ENCODE peak calls at places on chromosomes 3 and 15, in seven cellular contexts. M is HFF-Myc, B is thoracic aorta, E is dorsolateral prefrontal cortex, Q is A549, H is stomach, D is mucosa of descending colon. N is an unnamed sample.

GRCh38 chr3:72632129-72632528 is 216.1 kb downstream of the SHQ1 start:
- DNase-seq in Q (no peak), H (no peak), B (no peak), D (no peak), M (no peak), E (no peak), N (no peak)

GRCh38 chr15:90004671-90005070 is 3.5 kb downstream of the ZNF710 start:
- DNase-seq in M (peak), E (no peak), Q (peak), H (no peak), B (no peak), D (no peak), N (peak)

GRCh38 chr3:2098398-2099027 is at the start of gene CNTN4:
- DNase-seq in Q (peak), H (peak), M (no peak), E (peak), B (peak), D (peak), N (peak)

GRCh38 chr15:23074684-23075083 is 35.3 kb upstream of the TUBGCP5 start:
- DNase-seq in Q (no peak), B (no peak), E (no peak), M (no peak), D (no peak), H (no peak), N (no peak)

GRCh38 chr3:150733373-150733935 is 29.5 kb downstream of the SIAH2 start:
- DNase-seq in E (no peak), B (no peak), Q (no peak), H (no peak), D (no peak), M (no peak), N (no peak)

GRCh38 chr3:43584043-43584826 is 37.6 kb downstream of the ANO10 start:
- DNase-seq in D (no peak), H (no peak), E (no peak), M (no peak), B (no peak), Q (no peak), N (no peak)

GRCh38 chr15:43969802-43970375 is 143.1 kb downstream of the WDR76 start:
- DNase-seq in M (no peak), E (no peak), B (no peak), D (no peak), H (no peak), Q (no peak), N (no peak)

GRCh38 chr3:74631771-74632170 is 17.3 kb upstream of the CNTN3 start:
- DNase-seq in E (no peak), Q (no peak), B (no peak), D (no peak), M (no peak), H (no peak), N (no peak)

GRCh38 chr3:49656541-49657112 is 17.5 kb upstream of the APEH start:
- DNase-seq in E (no peak), B (no peak), Q (no peak), D (no peak), M (no peak), H (no peak), N (no peak)

GRCh38 chr3:105722943-105723556 is 145.8 kb downstream of the CBLB start:
- DNase-seq in H (no peak), Q (no peak), D (no peak), E (no peak), B (no peak), M (no peak), N (no peak)

GRCh38 chr3:43465109-43465508 is 156.7 kb downstream of the ANO10 start:
- DNase-seq in D (peak), H (no peak), M (no peak), E (no peak), B (no peak), Q (peak), N (no peak)

GRCh38 chr3:187745201-187746058 is at the start of gene BCL6:
- DNase-seq in B (peak), E (peak), Q (peak), M (peak), H (peak), D (peak), N (peak)

GRCh38 chr15:64619880-64620839 is 155.2 kb downstream of the RBPMS2 start:
- DNase-seq in D (no peak), Q (peak), B (no peak), H (no peak), E (no peak), M (no peak), N (no peak)

DNA sequence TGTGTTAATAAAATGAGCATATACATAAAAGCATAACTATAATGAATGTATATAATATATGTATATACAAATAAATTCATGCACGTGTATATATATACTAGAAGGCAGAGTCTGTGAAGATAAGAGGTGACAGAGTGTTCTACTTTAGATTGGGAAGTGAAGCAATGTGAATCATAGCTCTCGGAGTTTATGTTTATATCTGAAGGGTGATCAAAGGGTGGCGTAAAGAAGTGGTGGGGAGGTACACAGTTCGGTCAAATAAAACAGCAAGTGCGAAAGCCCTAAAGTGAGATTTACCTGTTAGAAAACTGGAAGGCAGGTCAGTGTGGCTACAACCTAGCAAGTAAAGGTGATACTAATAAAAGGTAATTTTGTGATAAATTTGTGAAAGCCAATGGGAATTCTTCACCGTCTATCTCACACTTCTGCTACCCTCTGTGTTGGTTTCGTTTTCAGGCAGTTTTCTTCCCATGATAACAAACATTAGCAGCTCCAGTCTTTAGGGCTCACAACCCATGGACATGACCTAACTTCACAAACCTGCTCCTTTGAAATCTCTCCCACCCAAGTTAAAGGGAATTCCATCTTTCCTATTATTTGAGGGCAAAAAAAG is 46.7 kb upstream of the BCHE start:
- DNase-seq in D (no peak), Q (peak), E (no peak), H (no peak), M (no peak), B (no peak), N (no peak)
- H3K4me3 ChIP-seq in D (no peak), Q (peak), E (no peak), H (no peak), M (no peak), B (no peak), N (peak)

GRCh38 chr3:102531686-102532085 is 96.9 kb downstream of the ZPLD1 start:
- DNase-seq in D (no peak), H (no peak), B (no peak), Q (no peak), E (no peak), M (no peak), N (no peak)

GRCh38 chr3:102526865-102527264 is 92.0 kb downstream of the ZPLD1 start:
- DNase-seq in D (no peak), E (no peak), H (no peak), Q (no peak), M (no peak), B (no peak), N (no peak)

GRCh38 chr3:102530443-102531195 is 95.8 kb downstream of the ZPLD1 start:
- DNase-seq in H (no peak), B (no peak), E (no peak), D (no peak), Q (peak), M (no peak), N (no peak)

GRCh38 chr3:102528727-102529126 is 93.9 kb downstream of the ZPLD1 start:
- DNase-seq in H (no peak), B (no peak), Q (no peak), M (no peak), E (no peak), D (no peak), N (no peak)

DNA sequence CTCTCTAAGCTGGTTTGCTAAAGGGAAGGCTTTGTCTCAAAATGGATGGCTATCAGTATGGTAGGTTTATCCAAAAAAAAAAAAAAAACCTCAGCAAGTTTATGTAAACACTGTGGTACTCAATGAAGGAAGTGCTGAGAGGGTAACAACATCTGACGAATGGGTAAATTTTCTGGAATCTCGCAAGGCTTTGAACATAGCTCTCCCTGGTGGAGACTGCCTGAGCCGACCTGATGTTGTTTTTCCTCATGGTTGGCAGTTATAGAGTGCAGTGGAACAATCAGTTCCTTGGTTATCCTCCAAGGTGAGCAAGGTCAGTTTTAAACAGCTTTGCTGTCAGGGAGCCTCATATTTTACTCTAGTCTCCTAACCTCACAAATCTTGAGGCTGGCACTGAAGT is 94.6 kb downstream of the ZPLD1 start:
- DNase-seq in E (no peak), M (no peak), Q (peak), B (no peak), D (peak), H (no peak), N (no peak)
- TF ChIP-seq CTCF in E (peak), M (peak), Q (peak), B (no peak), D (no peak), H (peak), N (no peak)

DNA sequence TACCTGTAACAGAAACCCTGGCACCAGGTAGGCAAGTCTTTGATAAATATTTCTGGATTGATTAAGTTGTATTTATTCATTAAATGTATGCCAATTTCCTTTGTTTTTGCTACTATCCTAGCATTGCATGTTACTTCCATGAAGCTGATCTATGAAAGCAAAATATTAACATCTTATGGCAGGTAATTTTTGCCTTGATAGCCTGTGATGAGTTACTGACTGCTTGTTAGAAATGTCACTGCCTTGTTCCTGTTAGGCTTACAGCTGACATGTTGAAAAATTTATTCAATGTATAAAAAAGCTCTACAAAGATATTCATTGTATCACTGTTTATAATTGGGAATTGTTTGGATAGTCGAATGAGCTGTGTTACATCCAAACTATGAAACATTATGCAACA is 830.1 kb downstream of the TUSC7 start:
- DNase-seq in E (no peak), M (no peak), B (no peak), Q (no peak), H (no peak), D (no peak), N (no peak)
- H3K4me3 ChIP-seq in E (no peak), M (no peak), B (no peak), Q (no peak), H (no peak), D (no peak), N (no peak)

DNA sequence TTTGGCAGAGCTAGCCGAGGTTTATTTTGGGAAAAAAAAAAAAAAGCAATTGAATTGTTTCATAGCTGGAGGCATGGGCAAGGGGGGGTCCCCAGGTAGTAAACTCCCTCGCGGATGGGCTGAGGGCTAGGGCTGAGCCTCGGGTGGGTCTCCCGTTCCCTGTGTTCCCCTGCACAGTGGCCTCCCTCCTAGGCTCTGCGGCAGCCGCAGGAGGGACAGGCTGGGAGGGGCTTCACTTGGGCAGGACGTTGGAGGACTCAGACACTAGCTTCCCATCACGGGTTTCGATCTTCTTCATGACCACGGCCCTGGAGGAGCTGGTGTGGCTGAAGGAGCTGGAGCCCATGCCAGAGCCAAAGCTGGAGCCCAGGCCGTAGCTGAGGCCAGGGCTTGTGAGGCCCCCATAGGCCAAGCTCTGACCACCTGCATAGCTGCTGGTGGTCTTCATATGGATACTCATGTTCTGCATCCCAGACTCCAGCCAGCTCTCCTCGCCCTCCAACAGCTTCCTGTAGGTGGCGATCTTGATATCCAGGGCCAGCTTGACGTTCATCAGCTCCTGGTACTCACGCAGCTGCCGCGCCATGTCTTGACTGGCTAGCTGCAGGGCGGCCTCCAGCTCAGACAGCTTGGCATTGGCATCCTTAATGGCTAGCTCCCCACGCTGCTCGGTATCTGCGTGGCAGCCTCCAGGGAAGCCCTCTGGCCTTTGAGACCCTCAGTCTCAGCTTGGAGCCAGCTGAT is 64.0 kb upstream of the CDAN1 start:
- DNase-seq in E (no peak), D (peak), H (no peak), B (no peak), Q (peak), M (no peak), N (no peak)
- TF ChIP-seq CTCF in E (no peak), D (no peak), H (no peak), B (no peak), Q (no peak), M (peak), N (no peak)

GRCh38 chr3:125319765-125320164 is 55.4 kb downstream of the ZNF148 start:
- DNase-seq in B (no peak), M (no peak), E (no peak), Q (no peak), D (no peak), H (no peak), N (no peak)
- H3K4me3 ChIP-seq in B (no peak), M (no peak), E (no peak), Q (no peak), D (no peak), H (no peak), N (no peak)

DNA sequence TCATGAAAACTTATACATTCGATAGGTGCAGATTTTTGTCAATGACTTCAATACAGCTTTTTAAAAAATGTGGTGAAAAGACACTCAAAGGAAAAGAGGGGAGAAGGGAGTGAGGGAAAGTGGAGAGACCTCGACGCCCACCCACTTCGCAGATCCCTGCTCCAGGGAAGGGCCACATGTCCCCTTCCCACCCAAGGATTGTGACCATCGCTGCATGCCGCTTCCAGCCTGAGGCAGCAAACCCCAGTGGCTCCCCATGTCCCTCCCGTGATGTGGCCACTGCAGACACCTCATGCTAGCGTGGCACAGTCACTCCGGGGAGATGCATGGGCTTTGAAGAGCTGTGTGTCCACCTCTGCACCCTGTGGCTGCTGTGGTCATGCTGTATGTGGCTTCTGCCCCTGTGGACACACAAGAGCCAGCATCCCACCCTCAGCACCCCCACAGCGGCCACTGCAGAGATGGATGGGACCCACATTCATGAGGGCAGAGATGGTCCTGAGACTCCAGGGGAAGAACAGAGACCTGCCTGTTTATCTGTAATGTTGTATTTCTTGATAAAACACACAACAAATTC is 230.2 kb downstream of the OCA2 start:
- DNase-seq in B (no peak), M (no peak), D (no peak), Q (no peak), H (no peak), E (no peak), N (no peak)
- TF ChIP-seq CTCF in B (no peak), M (no peak), D (no peak), Q (no peak), H (no peak), E (no peak), N (no peak)

N was measured in pancreas.